ENCODE peak calls at places on chromosomes 11 and 22, in four cellular contexts. S is fibroblast of lung, Q is iPS DF 6.9, E is tibial nerve. V is an unnamed sample. For H3K9me3, the result is how much of the 10 kb centered on the place peaks cover.

GRCh38 chr11:34198523-34198922 is 93.1 kb downstream of the NAT10 start:
- DNase-seq in S (no peak), Q (no peak), E (no peak), V (no peak)

GRCh38 chr11:48107188-48107704 is 109.4 kb upstream of the OR4B1 start:
- DNase-seq in E (no peak), Q (no peak), S (peak), V (peak)

GRCh38 chr11:93196816-93197382 is 892 bp downstream of the SLC36A4 start:
- DNase-seq in Q (no peak), E (no peak), S (no peak), V (peak)

GRCh38 chr11:117255966-117256365 is 23.5 kb downstream of the RNF214 start:
- DNase-seq in E (no peak), S (no peak), Q (no peak), V (no peak)

GRCh38 chr22:36411589-36412258 is 24.0 kb upstream of the MYH9 start:
- DNase-seq in E (no peak), Q (no peak), S (no peak), V (no peak)

GRCh38 chr11:92707173-92707619 is 262.3 kb upstream of the MTNR1B start:
- DNase-seq in Q (no peak), S (no peak), E (no peak), V (no peak)

GRCh38 chr22:35598396-35598710 is 18.8 kb downstream of the MB start:
- DNase-seq in E (no peak), Q (no peak), S (no peak), V (no peak)

GRCh38 chr22:19066531-19067271 is 55.5 kb downstream of the DGCR2 start:
- DNase-seq in Q (no peak), S (peak), E (no peak), V (peak)

GRCh38 chr11:119721129-119722120 is 7.6 kb downstream of the NECTIN1 start:
- DNase-seq in Q (no peak), S (peak), E (no peak), V (peak)

GRCh38 chr11:91871048-91871447 is 353.6 kb upstream of the FAT3 start:
- DNase-seq in S (no peak), Q (no peak), E (no peak), V (no peak)

GRCh38 chr11:9280655-9281301 is 15.6 kb upstream of the DENND5A start:
- DNase-seq in Q (no peak), S (peak), E (no peak), V (peak)

GRCh38 chr11:99148352-99148751 is 127.6 kb downstream of the CNTN5 start:
- DNase-seq in E (no peak), S (peak), Q (no peak), V (no peak)

GRCh38 chr22:43436536-43437267 is 24.9 kb downstream of the MPPED1 start:
- DNase-seq in S (no peak), E (no peak), Q (no peak), V (no peak)

GRCh38 chr22:41940853-41941765 is 5.8 kb downstream of the CENPM start:
- DNase-seq in E (peak), S (peak), Q (no peak), V (peak)

GRCh38 chr22:44571566-44572413 is 73.8 kb upstream of the RTL6 start:
- DNase-seq in Q (no peak), S (no peak), E (no peak), V (no peak)

GRCh38 chr11:2949920-2950319 is 20.7 kb upstream of the PHLDA2 start:
- DNase-seq in Q (no peak), E (no peak), S (no peak), V (no peak)

GRCh38 chr11:112269139-112269538 is 8.5 kb upstream of the PLET1 start:
- DNase-seq in E (no peak), Q (no peak), S (no peak), V (no peak)

GRCh38 chr11:77202941-77203900 is 75.2 kb downstream of the MYO7A start:
- DNase-seq in Q (no peak), S (no peak), E (no peak), V (no peak)

GRCh38 chr11:199782-200181 is 6.9 kb downstream of the SCGB1C1 start:
- DNase-seq in S (no peak), Q (no peak), E (no peak), V (no peak)

GRCh38 chr11:73192272-73192671 is 25.8 kb upstream of the P2RY2 start:
- DNase-seq in Q (no peak), S (no peak), E (no peak), V (no peak)

GRCh38 chr11:77250881-77251640 is 50.4 kb downstream of the GDPD4 start:
- DNase-seq in Q (no peak), S (peak), E (no peak), V (no peak)

GRCh38 chr22:38697055-38697980 is 3.4 kb downstream of the JOSD1 start:
- DNase-seq in Q (no peak), E (no peak), S (peak), V (peak)

GRCh38 chr22:44671742-44672141 is 30.3 kb upstream of the PRR5 start:
- DNase-seq in Q (no peak), E (no peak), S (peak), V (peak)

GRCh38 chr22:39773503-39773902 is 120.1 kb downstream of the ENTHD1 start:
- DNase-seq in E (no peak), Q (no peak), S (no peak), V (no peak)

GRCh38 chr22:35437038-35437437 is 37.1 kb downstream of the MCM5 start:
- DNase-seq in E (no peak), S (no peak), Q (peak), V (no peak)

GRCh38 chr22:30187726-30188407 is 58.7 kb downstream of the LIF start:
- DNase-seq in E (no peak), S (peak), Q (no peak), V (no peak)

GRCh38 chr11:126948563-126948962 is 52.0 kb downstream of the KIRREL3 start:
- DNase-seq in E (no peak), Q (no peak), S (peak), V (no peak)

GRCh38 chr11:21625982-21626381 is 566.9 kb upstream of the ANO5 start:
- DNase-seq in Q (no peak), S (peak), E (no peak), V (no peak)

GRCh38 chr11:62033191-62034044 is 66.0 kb upstream of the FTH1 start:
- DNase-seq in S (no peak), Q (no peak), E (no peak), V (no peak)

GRCh38 chr11:32960553-32961164 is 55.0 kb upstream of the DEPDC7 start:
- DNase-seq in S (peak), Q (no peak), E (no peak), V (peak)

GRCh38 chr11:45093761-45094455 is 52.5 kb upstream of the PRDM11 start:
- DNase-seq in Q (no peak), E (no peak), S (no peak), V (no peak)

GRCh38 chr22:24358105-24358836 is 69.1 kb upstream of the ADORA2A start:
- DNase-seq in S (no peak), E (no peak), Q (no peak), V (no peak)

GRCh38 chr11:124920870-124921609 is 2.0 kb downstream of the HEPN1 start:
- DNase-seq in Q (peak), S (peak), E (peak), V (peak)

GRCh38 chr11:109864161-109864661 is 229.0 kb upstream of the ZC3H12C start:
- DNase-seq in S (peak), E (no peak), Q (no peak), V (peak)

GRCh38 chr11:80521592-80521991 is 1080.8 kb upstream of the TENM4 start:
- DNase-seq in E (no peak), Q (no peak), S (peak), V (no peak)

GRCh38 chr11:1276866-1277615 is 32.4 kb downstream of the TOLLIP start:
- DNase-seq in E (no peak), S (no peak), Q (no peak), V (no peak)

GRCh38 chr11:55481416-55481815 is 72.9 kb upstream of the OR4C15 start:
- DNase-seq in Q (no peak), S (no peak), E (no peak), V (no peak)
- H3K9me3 ChIP-seq in Q (under half), S (under half), E (under half), V (under half)

GRCh38 chr22:48301908-48302307 is 1525.8 kb downstream of the BRD1 start:
- DNase-seq in S (no peak), E (no peak), Q (no peak), V (no peak)
- H3K9me3 ChIP-seq in S (under half), E (under half), Q (under half), V (under half)

DNA sequence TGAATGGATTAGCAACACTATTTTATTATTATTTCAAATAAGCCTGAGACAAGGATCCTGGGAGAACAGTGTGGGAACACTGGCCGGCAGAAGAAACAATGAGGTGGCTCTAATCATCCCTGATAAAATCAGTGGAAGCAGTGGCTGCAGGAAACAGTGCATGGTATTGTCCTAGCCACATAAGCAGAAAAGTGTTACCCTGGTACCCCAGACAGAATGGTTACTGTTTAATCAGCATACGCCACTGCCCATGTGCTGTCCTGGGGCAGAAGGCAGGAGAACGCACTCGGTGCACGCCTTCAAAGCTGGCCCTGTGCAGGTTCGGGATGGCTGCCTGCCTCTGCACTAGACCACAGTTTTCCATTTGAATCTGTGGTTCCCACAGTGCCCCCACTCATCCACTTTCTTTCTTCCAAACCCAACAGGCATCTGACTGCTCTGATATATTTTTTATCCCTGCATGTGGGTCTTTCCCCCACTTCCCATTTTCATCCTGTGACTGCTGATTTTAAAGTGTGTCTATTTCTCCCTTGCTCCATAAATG is 25.7 kb downstream of the OPCML start:
- DNase-seq in S (no peak), E (no peak), Q (no peak), V (no peak)
- H3K9me3 ChIP-seq in S (under half), E (under half), Q (under half), V (under half)

GRCh38 chr11:122440783-122441701 is 214.5 kb upstream of the UBASH3B start:
- DNase-seq in S (peak), Q (peak), E (peak), V (peak)
- H3K9me3 ChIP-seq in S (under half), Q (under half), E (under half), V (under half)

GRCh38 chr22:49415219-49415951 is 412.3 kb downstream of the BRD1 start:
- DNase-seq in S (no peak), E (no peak), Q (no peak), V (no peak)
- H3K9me3 ChIP-seq in S (under half), E (under half), Q (under half), V (under half)

GRCh38 chr22:48579035-48579914 is 1248.4 kb downstream of the BRD1 start:
- DNase-seq in E (no peak), Q (no peak), S (peak), V (no peak)

GRCh38 chr22:48577014-48577690 is 1250.5 kb downstream of the BRD1 start:
- DNase-seq in S (no peak), E (no peak), Q (no peak), V (no peak)

GRCh38 chr22:48576333-48577013 is 1251.2 kb downstream of the BRD1 start:
- DNase-seq in E (no peak), S (peak), Q (no peak), V (no peak)

GRCh38 chr22:48578138-48579034 is 1249.3 kb downstream of the BRD1 start:
- DNase-seq in S (no peak), Q (no peak), E (no peak), V (no peak)

DNA sequence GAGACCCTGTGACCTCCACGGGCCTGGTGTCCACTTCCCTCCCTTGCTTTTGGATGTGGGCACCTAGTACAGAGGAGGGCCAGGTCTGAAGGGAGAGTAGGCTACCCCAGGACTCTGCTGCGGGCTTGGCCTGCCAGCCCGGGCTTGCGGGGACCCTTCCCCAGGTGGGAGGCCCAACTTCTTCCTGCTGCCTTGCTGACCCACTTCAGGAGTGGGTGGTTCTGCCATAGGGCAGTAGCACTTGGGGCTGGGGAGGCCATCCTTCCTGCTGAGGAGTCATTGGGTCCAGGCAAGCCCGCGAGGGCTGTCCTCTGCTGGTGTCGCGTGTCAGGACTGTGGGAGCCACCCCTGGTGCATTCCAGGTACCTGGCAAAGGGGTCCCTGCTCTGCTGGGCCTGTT is 1250.0 kb downstream of the BRD1 start:
- DNase-seq in E (no peak), Q (no peak), S (no peak), V (no peak)
- H3K9me3 ChIP-seq in E (under half), Q (under half), S (under half), V (under half)

DNA sequence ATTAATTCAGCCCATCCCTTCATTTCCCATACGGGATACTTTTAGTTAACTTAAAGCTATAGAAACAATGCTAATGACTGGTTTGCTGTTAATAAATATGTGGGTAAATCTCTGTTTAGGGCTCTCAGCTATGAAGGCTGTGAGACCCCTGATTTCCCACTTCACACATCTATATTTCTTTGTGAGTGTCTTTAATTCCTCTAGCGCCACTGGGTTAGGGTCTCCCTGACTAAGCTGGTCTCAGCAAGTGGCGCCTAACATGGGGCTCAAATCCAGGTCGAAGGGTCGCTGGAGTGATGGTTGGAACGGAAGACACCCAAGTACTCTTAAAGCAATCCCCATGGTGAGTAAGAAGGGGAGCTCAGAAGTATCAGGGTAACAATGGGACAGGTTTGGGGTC is 14.4 kb upstream of the OOSP1 start:
- DNase-seq in Q (no peak), E (no peak), S (no peak), V (no peak)
- H3K9me3 ChIP-seq in Q (under half), E (under half), S (under half), V (under half)

DNA sequence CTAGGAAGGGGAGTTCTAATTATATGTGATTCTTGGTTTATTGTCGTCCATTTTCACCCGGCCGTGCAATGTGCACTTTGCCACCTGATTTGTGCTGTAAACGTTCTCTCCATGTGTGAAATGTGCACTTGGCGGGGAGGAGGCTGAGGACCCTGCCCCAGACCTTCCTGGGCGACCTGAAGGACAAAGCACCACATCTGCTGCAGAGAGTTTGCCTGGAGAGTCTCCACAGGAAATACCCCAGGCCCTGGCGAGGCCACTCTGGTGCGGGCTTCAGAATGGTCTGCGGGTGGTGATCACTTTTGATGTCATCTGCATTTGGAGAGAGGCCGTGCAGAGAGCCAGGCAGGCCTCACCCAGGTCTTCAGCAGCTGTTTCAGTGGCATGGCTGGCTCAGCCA is 224.7 kb downstream of the BRD1 start:
- DNase-seq in S (no peak), E (no peak), Q (no peak), V (no peak)
- H3K9me3 ChIP-seq in S (under half), E (under half), Q (under half), V (under half)

V was measured in adipocyte.